ENCODE peak calls at places on chromosome 4, in nine cellular contexts. V is CD8-positive, alpha-beta T cell; X is suprapubic skin; R is neuronal stem cell; W is endothelial cell of umbilical vein; Z is right cardiac atrium; B is left lung; E is PC-9; N is mammary epithelial cell. C is an unnamed sample. For H3K4me1, the result is how much of the 10 kb centered on the place peaks cover.

GRCh38 chr4:90992213-90992612 is 865.0 kb downstream of the CCSER1 start:
- DNase-seq in X (no peak), V (no peak), Z (no peak), W (no peak), E (no peak), R (no peak), B (no peak), N (no peak), C (no peak)

GRCh38 chr4:78737020-78737419 is 39.1 kb upstream of the BMP2K start:
- DNase-seq in W (no peak), B (no peak), X (no peak), Z (no peak), N (no peak), V (no peak), E (no peak), R (no peak), C (no peak)

GRCh38 chr4:16790508-16790907 is 107.9 kb downstream of the LDB2 start:
- DNase-seq in X (no peak), B (no peak), W (peak), E (no peak), Z (no peak), N (no peak), V (no peak), R (no peak), C (no peak)

GRCh38 chr4:4426511-4427477 is 39.9 kb downstream of the NSG1 start:
- DNase-seq in Z (no peak), W (no peak), V (no peak), E (no peak), N (no peak), B (no peak), R (peak), X (no peak), C (no peak)

GRCh38 chr4:137471895-137472294 is 60.4 kb downstream of the PCDH18 start:
- DNase-seq in Z (no peak), E (no peak), N (peak), V (no peak), X (no peak), W (no peak), B (no peak), R (no peak), C (no peak)

GRCh38 chr4:25313194-25313895 is 771 bp downstream of the ZCCHC4 start:
- DNase-seq in E (no peak), B (no peak), N (no peak), V (no peak), X (no peak), R (no peak), W (no peak), Z (no peak), C (no peak)

GRCh38 chr4:866068-866760 is 40.3 kb upstream of the CPLX1 start:
- DNase-seq in X (no peak), B (no peak), R (no peak), N (no peak), V (no peak), Z (no peak), E (no peak), W (no peak), C (no peak)

GRCh38 chr4:184364100-184364921 is 110.0 kb downstream of the IRF2 start:
- DNase-seq in W (no peak), B (no peak), X (no peak), N (no peak), V (no peak), R (no peak), E (no peak), Z (no peak), C (no peak)

GRCh38 chr4:139506774-139507173 is 49.2 kb downstream of the SETD7 start:
- DNase-seq in E (no peak), V (no peak), Z (no peak), B (no peak), R (no peak), N (no peak), X (no peak), W (no peak), C (no peak)

GRCh38 chr4:100984901-100985300 is 362.4 kb downstream of the PPP3CA start:
- DNase-seq in B (no peak), N (peak), W (peak), V (no peak), X (no peak), Z (no peak), R (no peak), E (no peak), C (no peak)

GRCh38 chr4:61277785-61278184 is 77.7 kb downstream of the ADGRL3 start:
- DNase-seq in V (no peak), B (no peak), Z (no peak), R (no peak), N (peak), E (no peak), W (no peak), X (no peak), C (no peak)

GRCh38 chr4:14918336-14918735 is 83.9 kb upstream of the CPEB2 start:
- DNase-seq in W (no peak), N (no peak), Z (no peak), B (no peak), R (no peak), X (no peak), E (no peak), V (no peak), C (no peak)

GRCh38 chr4:187547281-187547680 is 448.3 kb upstream of the ZFP42 start:
- DNase-seq in B (no peak), X (no peak), N (peak), Z (no peak), E (no peak), W (no peak), R (no peak), V (no peak), C (no peak)

GRCh38 chr4:94511591-94511990 is 59.8 kb downstream of the PDLIM5 start:
- DNase-seq in B (no peak), N (no peak), Z (no peak), W (no peak), E (no peak), R (no peak), V (no peak), X (no peak), C (no peak)
- H3K4me1 ChIP-seq in B (under half), N (under half), Z (under half), W (under half), E (under half), R (under half), V (under half), X (under half), C (under half)

DNA sequence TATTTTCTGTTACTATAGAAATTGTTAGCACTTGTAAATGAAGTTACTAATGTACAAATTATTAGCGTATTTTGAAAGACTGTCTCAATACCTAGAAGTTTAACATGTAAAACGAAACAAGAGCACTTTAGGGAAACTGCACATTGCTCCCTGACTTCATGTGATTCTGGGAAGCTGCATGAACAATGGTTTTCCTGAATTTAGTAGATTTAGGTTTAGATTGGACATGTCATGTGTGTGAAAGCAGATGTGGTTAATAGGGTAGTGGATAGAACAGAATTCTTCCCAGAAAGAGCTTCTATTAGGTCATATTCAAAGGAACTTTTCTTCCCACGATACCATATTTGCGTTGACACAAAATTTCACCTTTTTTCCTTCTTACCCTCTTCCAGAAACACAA is 14.9 kb upstream of the CXCL8 start:
- DNase-seq in R (no peak), N (no peak), Z (no peak), B (no peak), E (no peak), X (no peak), W (peak), V (no peak), C (no peak)
- H3K4me1 ChIP-seq in R (under half), N (under half), Z (under half), B (half or more), E (under half), X (under half), W (half or more), V (under half), C (half or more)

DNA sequence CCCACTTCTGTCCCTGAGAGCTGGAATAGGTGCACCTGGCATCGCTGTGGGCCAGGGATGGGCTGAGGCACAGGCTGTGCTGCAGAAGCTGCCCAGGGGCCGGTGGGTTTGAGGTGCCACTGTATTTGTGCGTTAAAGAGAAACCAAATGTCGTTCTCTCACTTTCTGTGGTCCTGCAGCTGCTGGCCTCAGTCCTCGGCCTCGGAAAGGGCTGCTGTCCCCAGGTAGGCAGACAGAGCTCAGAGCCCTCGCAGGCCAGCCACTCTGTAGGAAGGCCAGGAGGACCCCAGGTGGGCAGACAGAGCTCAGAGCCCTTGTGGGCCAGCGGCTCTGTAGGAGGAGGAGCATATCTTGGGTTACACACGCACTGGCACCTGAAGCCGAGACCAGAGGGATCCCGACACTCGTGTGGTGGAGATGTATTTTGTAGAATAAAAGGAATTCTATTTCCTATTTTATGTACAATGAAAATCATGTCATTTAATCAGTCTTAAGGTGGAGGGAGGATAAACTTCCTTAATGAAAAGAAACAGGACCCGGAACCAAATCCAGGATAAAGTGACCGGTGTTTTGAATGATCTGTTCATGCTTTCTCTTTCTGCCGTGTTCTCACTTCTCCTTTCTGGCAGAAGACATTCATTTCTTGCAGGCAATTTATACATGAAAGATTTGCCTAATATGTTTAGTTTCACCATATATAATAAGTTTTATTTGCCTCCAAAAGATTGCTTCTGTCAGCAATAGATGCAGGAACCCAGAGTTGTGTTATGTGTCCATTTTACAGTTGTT is 54.4 kb upstream of the HGFAC start:
- DNase-seq in B (no peak), N (peak), Z (no peak), R (no peak), X (no peak), W (no peak), E (no peak), V (no peak), C (no peak)
- H3K4me1 ChIP-seq in B (half or more), N (under half), Z (under half), R (under half), X (half or more), W (under half), E (under half), V (under half), C (under half)

GRCh38 chr4:2797545-2798305 is 4.8 kb downstream of the SH3BP2 start:
- DNase-seq in B (no peak), Z (no peak), V (no peak), R (no peak), N (no peak), W (no peak), E (no peak), X (peak), C (peak)
- H3K4me1 ChIP-seq in B (half or more), Z (half or more), V (half or more), R (under half), N (under half), W (half or more), E (half or more), X (half or more), C (half or more)

GRCh38 chr4:6288342-6288741 is 18.7 kb downstream of the WFS1 start:
- DNase-seq in V (no peak), N (no peak), B (no peak), Z (no peak), X (no peak), R (no peak), E (no peak), W (no peak), C (no peak)
- H3K4me1 ChIP-seq in V (under half), N (under half), B (under half), Z (under half), X (under half), R (under half), E (under half), W (under half), C (under half)

GRCh38 chr4:119735136-119735770 is 106.6 kb upstream of the PDE5A start:
- DNase-seq in B (no peak), X (no peak), Z (no peak), V (no peak), N (peak), R (no peak), W (peak), E (peak), C (no peak)
- H3K4me1 ChIP-seq in B (under half), X (under half), Z (under half), V (under half), N (under half), R (under half), W (under half), E (under half), C (under half)

DNA sequence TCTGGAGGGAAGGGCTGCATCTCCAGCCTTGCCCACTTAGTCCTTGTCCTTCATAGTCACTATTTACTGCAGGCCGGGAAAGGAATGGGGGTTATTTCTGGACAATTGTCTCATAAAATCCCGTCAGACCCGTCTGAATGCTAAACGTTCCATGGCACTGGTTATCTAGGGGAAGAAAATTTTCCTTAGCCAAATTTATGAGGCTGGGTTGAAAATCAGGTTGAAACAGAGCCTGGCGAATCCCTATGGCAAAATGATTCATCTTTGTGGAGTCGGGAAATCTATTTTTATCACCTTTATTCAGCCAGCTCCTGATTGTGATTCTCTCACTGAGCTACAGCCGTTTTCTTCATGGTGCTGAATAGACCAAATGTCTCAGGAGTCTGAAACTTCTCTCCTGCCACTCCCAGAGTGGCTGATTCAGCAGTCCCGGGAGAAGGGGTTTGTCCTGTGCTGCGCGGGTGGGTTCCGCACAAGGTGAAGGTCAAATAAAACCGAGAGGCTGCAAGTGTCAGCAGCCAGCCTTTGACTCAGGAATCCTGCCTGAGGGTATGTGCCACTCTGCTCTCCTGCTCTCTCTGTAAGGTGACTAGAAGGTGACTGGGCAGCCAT is 1.0 kb downstream of the LIMCH1 start:
- DNase-seq in X (no peak), Z (peak), N (peak), E (peak), B (no peak), V (no peak), R (no peak), W (peak), C (no peak)
- H3K4me1 ChIP-seq in X (under half), Z (under half), N (under half), E (half or more), B (under half), V (under half), R (under half), W (under half), C (half or more)

GRCh38 chr4:141387299-141387698 is 166.6 kb downstream of the ZNF330 start:
- DNase-seq in V (no peak), B (no peak), W (no peak), X (no peak), N (no peak), R (no peak), E (no peak), Z (no peak), C (no peak)
- H3K4me1 ChIP-seq in V (under half), B (under half), W (under half), X (under half), N (under half), R (under half), E (under half), Z (under half), C (under half)

GRCh38 chr4:169963998-169964397 is 62.2 kb downstream of the MFAP3L start:
- DNase-seq in E (no peak), X (no peak), B (no peak), W (no peak), R (no peak), V (no peak), Z (no peak), N (no peak), C (no peak)
- H3K4me1 ChIP-seq in E (under half), X (under half), B (under half), W (under half), R (under half), V (under half), Z (under half), N (under half), C (under half)

GRCh38 chr4:123405212-123405856 is 8.7 kb downstream of the SPRY1 start:
- DNase-seq in E (no peak), B (no peak), N (no peak), R (no peak), X (no peak), V (no peak), Z (no peak), W (no peak), C (no peak)
- H3K4me1 ChIP-seq in E (under half), B (under half), N (under half), R (under half), X (half or more), V (under half), Z (under half), W (under half), C (under half)